ENCODE peak calls at places on chromosomes 16 and 17, in six cellular contexts. One of them, this sample, is unnamed.

GRCh38 chr17:8273884-8274444 is 14.5 kb upstream of the RANGRF start:
- DNase-seq in suprapubic skin: no peak
- DNase-seq in GM13976: no peak
- DNase-seq in CD8-positive, alpha-beta T cell: no peak
- DNase-seq in dorsolateral prefrontal cortex: no peak
- DNase-seq in astrocyte: no peak
- DNase-seq in this sample: no peak

GRCh38 chr16:8237452-8237851 is 352.9 kb downstream of the TMEM114 start:
- DNase-seq in suprapubic skin: no peak
- DNase-seq in GM13976: no peak
- DNase-seq in CD8-positive, alpha-beta T cell: no peak
- DNase-seq in dorsolateral prefrontal cortex: no peak
- DNase-seq in astrocyte: no peak
- DNase-seq in this sample: no peak

GRCh38 chr17:73493212-73493814 is 150.9 kb downstream of the SDK2 start:
- DNase-seq in suprapubic skin: no peak
- DNase-seq in GM13976: no peak
- DNase-seq in CD8-positive, alpha-beta T cell: no peak
- DNase-seq in dorsolateral prefrontal cortex: no peak
- DNase-seq in astrocyte: no peak
- DNase-seq in this sample: no peak

GRCh38 chr16:2787961-2788360 is 601 bp upstream of the PRSS33 start:
- DNase-seq in suprapubic skin: peak
- DNase-seq in GM13976: peak
- DNase-seq in CD8-positive, alpha-beta T cell: no peak
- DNase-seq in dorsolateral prefrontal cortex: peak
- DNase-seq in astrocyte: no peak
- DNase-seq in this sample: no peak

GRCh38 chr17:39739020-39739884 is 1.5 kb downstream of the GRB7 start:
- DNase-seq in suprapubic skin: peak
- DNase-seq in GM13976: no peak
- DNase-seq in CD8-positive, alpha-beta T cell: no peak
- DNase-seq in dorsolateral prefrontal cortex: no peak
- DNase-seq in astrocyte: no peak
- DNase-seq in this sample: no peak

GRCh38 chr16:26795184-26795583 is 271.5 kb upstream of the C16orf82 start:
- DNase-seq in suprapubic skin: no peak
- DNase-seq in GM13976: no peak
- DNase-seq in CD8-positive, alpha-beta T cell: no peak
- DNase-seq in dorsolateral prefrontal cortex: no peak
- DNase-seq in astrocyte: no peak
- DNase-seq in this sample: no peak

GRCh38 chr16:31010539-31010938 is at the start of gene STX1B:
- DNase-seq in suprapubic skin: no peak
- DNase-seq in GM13976: no peak
- DNase-seq in CD8-positive, alpha-beta T cell: peak
- DNase-seq in dorsolateral prefrontal cortex: peak
- DNase-seq in astrocyte: no peak
- DNase-seq in this sample: no peak

GRCh38 chr16:70767377-70768204 is 33.4 kb downstream of the VAC14 start:
- DNase-seq in suprapubic skin: no peak
- DNase-seq in GM13976: no peak
- DNase-seq in CD8-positive, alpha-beta T cell: no peak
- DNase-seq in dorsolateral prefrontal cortex: no peak
- DNase-seq in astrocyte: no peak
- DNase-seq in this sample: no peak

GRCh38 chr17:81338301-81339179 is 43.4 kb upstream of the SLC38A10 start:
- DNase-seq in suprapubic skin: no peak
- DNase-seq in GM13976: no peak
- DNase-seq in CD8-positive, alpha-beta T cell: no peak
- DNase-seq in dorsolateral prefrontal cortex: no peak
- DNase-seq in astrocyte: no peak
- DNase-seq in this sample: no peak

GRCh38 chr16:8730335-8730915 is 56.0 kb downstream of the ABAT start:
- DNase-seq in suprapubic skin: peak
- DNase-seq in GM13976: no peak
- DNase-seq in CD8-positive, alpha-beta T cell: no peak
- DNase-seq in dorsolateral prefrontal cortex: no peak
- DNase-seq in astrocyte: no peak
- DNase-seq in this sample: no peak

GRCh38 chr17:77838748-77839147 is 119.8 kb upstream of the TNRC6C start:
- DNase-seq in suprapubic skin: peak
- DNase-seq in GM13976: no peak
- DNase-seq in CD8-positive, alpha-beta T cell: no peak
- DNase-seq in dorsolateral prefrontal cortex: no peak
- DNase-seq in astrocyte: no peak
- DNase-seq in this sample: no peak

GRCh38 chr17:15180121-15180561 is 85.0 kb downstream of the PMP22 start:
- DNase-seq in suprapubic skin: no peak
- DNase-seq in GM13976: no peak
- DNase-seq in CD8-positive, alpha-beta T cell: no peak
- DNase-seq in dorsolateral prefrontal cortex: no peak
- DNase-seq in astrocyte: no peak
- DNase-seq in this sample: no peak

GRCh38 chr16:77784441-77785356 is 3.7 kb upstream of the VAT1L start:
- DNase-seq in suprapubic skin: no peak
- DNase-seq in GM13976: peak
- DNase-seq in CD8-positive, alpha-beta T cell: no peak
- DNase-seq in dorsolateral prefrontal cortex: no peak
- DNase-seq in astrocyte: no peak
- DNase-seq in this sample: no peak

GRCh38 chr17:8746501-8747236 is 2.0 kb upstream of the CCDC42 start:
- DNase-seq in suprapubic skin: no peak
- DNase-seq in GM13976: peak
- DNase-seq in CD8-positive, alpha-beta T cell: no peak
- DNase-seq in dorsolateral prefrontal cortex: no peak
- DNase-seq in astrocyte: peak
- DNase-seq in this sample: peak

GRCh38 chr17:38403491-38403890 is 24.8 kb upstream of the ARHGAP23 start:
- DNase-seq in suprapubic skin: peak
- DNase-seq in GM13976: no peak
- DNase-seq in CD8-positive, alpha-beta T cell: no peak
- DNase-seq in dorsolateral prefrontal cortex: no peak
- DNase-seq in astrocyte: no peak
- DNase-seq in this sample: no peak

DNA sequence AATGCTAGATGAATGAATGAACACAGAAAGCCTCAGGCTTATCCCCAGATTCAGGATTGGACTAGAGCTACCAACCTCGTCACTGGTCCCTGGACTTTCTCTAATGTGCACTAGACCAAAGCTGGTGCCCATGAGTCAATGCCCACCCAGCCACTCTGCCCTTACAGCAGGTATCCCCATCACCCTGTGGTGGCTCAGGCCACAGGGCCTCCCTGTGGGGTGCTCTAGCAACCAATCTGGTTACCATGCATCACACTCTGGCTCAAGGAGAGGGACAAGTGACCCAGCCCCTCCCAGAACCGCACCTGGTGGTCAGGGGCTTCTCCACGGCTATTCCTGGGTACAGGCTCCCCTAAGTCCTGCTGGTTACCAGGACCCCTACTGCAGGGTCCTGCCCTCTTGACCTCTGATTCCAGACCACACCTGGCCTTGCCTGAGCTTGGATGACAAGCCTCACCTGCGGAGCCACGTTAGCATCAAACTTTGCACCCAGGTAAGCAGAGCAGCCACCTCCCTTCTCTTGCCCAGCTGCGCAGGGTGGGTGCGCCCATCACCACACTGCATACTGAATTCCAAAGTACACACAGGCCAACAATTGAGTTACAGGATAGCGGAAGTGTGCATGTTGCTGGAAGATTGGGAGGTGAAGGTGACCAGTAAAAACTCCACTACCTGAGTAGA is 100.9 kb downstream of the CDYL2 start:
- DNase-seq in suprapubic skin: no peak
- DNase-seq in GM13976: no peak
- DNase-seq in CD8-positive, alpha-beta T cell: no peak
- DNase-seq in dorsolateral prefrontal cortex: no peak
- DNase-seq in astrocyte: no peak
- DNase-seq in this sample: no peak
- TF ChIP-seq CTCF in suprapubic skin: no peak
- TF ChIP-seq CTCF in GM13976: no peak
- TF ChIP-seq CTCF in CD8-positive, alpha-beta T cell: no peak
- TF ChIP-seq CTCF in dorsolateral prefrontal cortex: no peak
- TF ChIP-seq CTCF in astrocyte: no peak
- TF ChIP-seq CTCF in this sample: no peak

GRCh38 chr17:75130632-75131277 is 787 bp downstream of the NT5C start:
- DNase-seq in suprapubic skin: peak
- DNase-seq in GM13976: peak
- DNase-seq in CD8-positive, alpha-beta T cell: no peak
- DNase-seq in dorsolateral prefrontal cortex: peak
- DNase-seq in astrocyte: peak
- DNase-seq in this sample: peak
- TF ChIP-seq CTCF in suprapubic skin: peak
- TF ChIP-seq CTCF in GM13976: peak
- TF ChIP-seq CTCF in CD8-positive, alpha-beta T cell: peak
- TF ChIP-seq CTCF in dorsolateral prefrontal cortex: peak
- TF ChIP-seq CTCF in astrocyte: peak
- TF ChIP-seq CTCF in this sample: peak

DNA sequence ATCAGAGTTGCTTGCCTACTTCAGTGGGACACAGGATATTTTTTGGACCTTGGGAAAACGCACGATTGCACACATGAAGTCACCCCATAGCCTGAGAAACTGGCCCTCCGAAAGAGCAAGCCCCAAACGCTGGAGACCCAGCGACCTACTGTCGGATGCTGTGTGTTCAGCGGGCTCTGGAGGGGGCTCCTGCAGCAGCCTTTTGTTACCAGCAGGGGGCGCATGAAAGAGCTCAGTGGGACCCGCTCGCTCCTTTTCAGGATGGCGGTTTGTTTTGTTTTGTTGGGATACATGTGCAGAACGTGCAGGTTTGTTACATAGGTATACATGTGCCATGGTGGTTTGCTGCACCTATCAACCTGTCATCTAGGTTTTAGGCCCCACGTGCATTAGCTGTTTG is 28.4 kb downstream of the MYH3 start:
- DNase-seq in suprapubic skin: no peak
- DNase-seq in GM13976: no peak
- DNase-seq in CD8-positive, alpha-beta T cell: no peak
- DNase-seq in dorsolateral prefrontal cortex: no peak
- DNase-seq in astrocyte: no peak
- DNase-seq in this sample: no peak
- TF ChIP-seq CTCF in suprapubic skin: no peak
- TF ChIP-seq CTCF in GM13976: no peak
- TF ChIP-seq CTCF in CD8-positive, alpha-beta T cell: no peak
- TF ChIP-seq CTCF in dorsolateral prefrontal cortex: no peak
- TF ChIP-seq CTCF in astrocyte: no peak
- TF ChIP-seq CTCF in this sample: no peak

GRCh38 chr16:58127033-58127556 is 2.1 kb downstream of the CFAP20 start:
- DNase-seq in suprapubic skin: peak
- DNase-seq in GM13976: no peak
- DNase-seq in CD8-positive, alpha-beta T cell: no peak
- DNase-seq in dorsolateral prefrontal cortex: no peak
- DNase-seq in astrocyte: peak
- DNase-seq in this sample: no peak
- TF ChIP-seq CTCF in suprapubic skin: peak
- TF ChIP-seq CTCF in GM13976: peak
- TF ChIP-seq CTCF in CD8-positive, alpha-beta T cell: peak
- TF ChIP-seq CTCF in dorsolateral prefrontal cortex: peak
- TF ChIP-seq CTCF in astrocyte: peak
- TF ChIP-seq CTCF in this sample: peak

DNA sequence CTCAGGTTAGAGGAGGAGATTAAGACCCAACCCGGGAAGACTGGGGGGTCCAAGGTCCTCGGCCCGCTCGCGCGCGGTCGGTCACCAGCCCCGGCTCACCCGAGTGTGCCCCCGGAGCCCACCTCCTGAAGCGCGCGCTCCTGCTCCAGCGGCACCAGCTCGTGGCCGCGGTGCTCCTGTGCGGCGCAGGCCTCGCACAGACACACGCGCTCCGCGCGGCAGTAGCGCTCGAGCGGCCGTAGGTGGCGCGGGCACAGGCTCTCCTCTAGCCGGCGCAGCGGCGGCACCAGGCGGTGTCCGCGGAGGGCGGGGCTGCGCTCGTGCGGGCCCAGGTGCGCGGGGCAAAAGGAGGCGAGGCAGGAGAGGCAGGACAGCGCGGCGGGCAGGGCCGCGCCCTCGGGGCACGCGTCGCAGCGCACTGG is 618 bp downstream of the TRIM47 start:
- DNase-seq in suprapubic skin: no peak
- DNase-seq in GM13976: peak
- DNase-seq in CD8-positive, alpha-beta T cell: peak
- DNase-seq in dorsolateral prefrontal cortex: peak
- DNase-seq in astrocyte: peak
- DNase-seq in this sample: peak
- TF ChIP-seq CTCF in suprapubic skin: peak
- TF ChIP-seq CTCF in GM13976: peak
- TF ChIP-seq CTCF in CD8-positive, alpha-beta T cell: peak
- TF ChIP-seq CTCF in dorsolateral prefrontal cortex: no peak
- TF ChIP-seq CTCF in astrocyte: peak
- TF ChIP-seq CTCF in this sample: peak

DNA sequence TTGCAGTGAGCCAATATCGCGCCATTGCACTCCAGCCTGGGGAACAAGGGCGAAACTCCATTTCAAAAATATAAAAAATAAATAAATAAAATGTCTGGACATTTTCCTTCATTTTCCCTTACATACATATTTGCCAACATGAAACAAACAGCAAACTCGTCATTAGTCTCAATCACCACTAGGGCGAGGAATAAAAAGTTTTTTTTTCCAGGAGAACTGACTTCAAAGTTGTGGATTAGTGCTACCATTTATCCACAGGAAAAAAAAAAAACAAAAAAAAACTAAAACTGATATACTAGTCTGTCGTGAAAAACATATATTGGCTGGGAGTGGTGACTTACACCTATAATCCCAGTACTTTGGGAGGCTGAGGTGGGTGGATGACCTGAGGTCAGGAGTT is 77.0 kb upstream of the MTMR4 start:
- DNase-seq in suprapubic skin: no peak
- DNase-seq in GM13976: no peak
- DNase-seq in CD8-positive, alpha-beta T cell: no peak
- DNase-seq in dorsolateral prefrontal cortex: no peak
- DNase-seq in astrocyte: no peak
- DNase-seq in this sample: no peak
- TF ChIP-seq CTCF in suprapubic skin: no peak
- TF ChIP-seq CTCF in GM13976: no peak
- TF ChIP-seq CTCF in CD8-positive, alpha-beta T cell: no peak
- TF ChIP-seq CTCF in dorsolateral prefrontal cortex: no peak
- TF ChIP-seq CTCF in astrocyte: peak
- TF ChIP-seq CTCF in this sample: no peak

GRCh38 chr16:66904428-66904845 is 14.2 kb downstream of the CDH16 start:
- DNase-seq in suprapubic skin: no peak
- DNase-seq in GM13976: no peak
- DNase-seq in CD8-positive, alpha-beta T cell: no peak
- DNase-seq in dorsolateral prefrontal cortex: no peak
- DNase-seq in astrocyte: no peak
- DNase-seq in this sample: no peak

GRCh38 chr16:66900721-66901441 is 17.8 kb downstream of the CDH16 start:
- DNase-seq in suprapubic skin: no peak
- DNase-seq in GM13976: no peak
- DNase-seq in CD8-positive, alpha-beta T cell: no peak
- DNase-seq in dorsolateral prefrontal cortex: no peak
- DNase-seq in astrocyte: no peak
- DNase-seq in this sample: no peak

GRCh38 chr16:66903544-66904427 is 14.9 kb downstream of the CDH16 start:
- DNase-seq in suprapubic skin: no peak
- DNase-seq in GM13976: no peak
- DNase-seq in CD8-positive, alpha-beta T cell: no peak
- DNase-seq in dorsolateral prefrontal cortex: no peak
- DNase-seq in astrocyte: no peak
- DNase-seq in this sample: no peak

GRCh38 chr16:66901626-66902025 is 17.1 kb downstream of the CDH16 start:
- DNase-seq in suprapubic skin: no peak
- DNase-seq in GM13976: no peak
- DNase-seq in CD8-positive, alpha-beta T cell: no peak
- DNase-seq in dorsolateral prefrontal cortex: no peak
- DNase-seq in astrocyte: no peak
- DNase-seq in this sample: no peak

GRCh38 chr16:66902648-66903543 is 15.8 kb downstream of the CDH16 start:
- DNase-seq in suprapubic skin: no peak
- DNase-seq in GM13976: no peak
- DNase-seq in CD8-positive, alpha-beta T cell: no peak
- DNase-seq in dorsolateral prefrontal cortex: no peak
- DNase-seq in astrocyte: no peak
- DNase-seq in this sample: no peak
- TF ChIP-seq CTCF in suprapubic skin: no peak
- TF ChIP-seq CTCF in GM13976: no peak
- TF ChIP-seq CTCF in CD8-positive, alpha-beta T cell: no peak
- TF ChIP-seq CTCF in dorsolateral prefrontal cortex: no peak
- TF ChIP-seq CTCF in astrocyte: no peak
- TF ChIP-seq CTCF in this sample: no peak